ENCODE peak calls at places on chromosomes 1 and 21, in four cellular contexts. P is BE2C, Q is ascending aorta, O is hepatocyte. L is an unnamed sample. For H3K4me1, the result is how much of the 10 kb centered on the place peaks cover.

GRCh38 chr1:118395430-118396001 is 210.5 kb upstream of the SPAG17 start:
- DNase-seq in P (no peak), Q (no peak), O (no peak), L (no peak)

GRCh38 chr1:198780376-198780775 is 141.5 kb downstream of the PTPRC start:
- DNase-seq in P (no peak), Q (no peak), O (peak), L (no peak)

GRCh38 chr1:241387216-241387615 is 30.2 kb upstream of the RGS7 start:
- DNase-seq in P (no peak), Q (no peak), O (no peak), L (no peak)

GRCh38 chr1:214296860-214297699 is 16.1 kb downstream of the SMYD2 start:
- DNase-seq in P (no peak), Q (no peak), O (no peak), L (peak)

GRCh38 chr1:150012611-150013010 is 2.1 kb upstream of the OTUD7B start:
- DNase-seq in P (no peak), Q (no peak), O (no peak), L (no peak)

GRCh38 chr1:41847733-41848132 is 71.0 kb downstream of the HIVEP3 start:
- DNase-seq in P (no peak), Q (no peak), O (no peak), L (no peak)

GRCh38 chr21:26811031-26811430 is 34.2 kb downstream of the ADAMTS1 start:
- DNase-seq in P (no peak), Q (no peak), O (no peak), L (no peak)

GRCh38 chr1:183776731-183777130 is 28.2 kb upstream of the RGL1 start:
- DNase-seq in P (no peak), Q (no peak), O (no peak), L (no peak)

GRCh38 chr1:78286686-78287085 is 204.1 kb upstream of the PTGFR start:
- DNase-seq in P (no peak), Q (no peak), O (no peak), L (no peak)

GRCh38 chr1:108512239-108513071 is 47.4 kb upstream of the EEIG2 start:
- DNase-seq in P (no peak), Q (no peak), O (peak), L (peak)

GRCh38 chr21:38631171-38631570 is 132.9 kb upstream of the ERG start:
- DNase-seq in P (no peak), Q (no peak), O (no peak), L (no peak)

GRCh38 chr1:221350091-221350490 is 391.8 kb downstream of the DUSP10 start:
- DNase-seq in P (no peak), Q (no peak), O (no peak), L (no peak)

GRCh38 chr1:17319561-17320350 is 11.8 kb downstream of the PADI4 start:
- DNase-seq in P (no peak), Q (no peak), O (no peak), L (no peak)

GRCh38 chr1:57616906-57617305 is 193.0 kb upstream of the DAB1 start:
- DNase-seq in P (no peak), Q (no peak), O (no peak), L (no peak)

GRCh38 chr1:53334781-53335180 is 6.9 kb upstream of the LRP8 start:
- DNase-seq in P (no peak), Q (no peak), O (no peak), L (no peak)

GRCh38 chr1:63813829-63814277 is 40.0 kb downstream of the ROR1 start:
- DNase-seq in P (no peak), Q (no peak), O (no peak), L (no peak)

GRCh38 chr1:92136316-92136715 is 56.2 kb downstream of the BTBD8 start:
- DNase-seq in P (no peak), Q (no peak), O (no peak), L (no peak)

GRCh38 chr21:44477131-44477530 is 21.8 kb downstream of the LRRC3 start:
- DNase-seq in P (no peak), Q (no peak), O (no peak), L (no peak)

GRCh38 chr1:21149430-21149861 is 27.3 kb downstream of the EIF4G3 start:
- DNase-seq in P (no peak), Q (no peak), O (peak), L (peak)

GRCh38 chr1:215601276-215601675 is 34.2 kb downstream of the KCTD3 start:
- DNase-seq in P (no peak), Q (no peak), O (no peak), L (no peak)

GRCh38 chr1:75257424-75257823 is 123.2 kb downstream of the LHX8 start:
- DNase-seq in P (no peak), Q (no peak), O (no peak), L (no peak)

GRCh38 chr1:26361605-26362122 is 7.7 kb upstream of the CRYBG2 start:
- DNase-seq in P (no peak), Q (no peak), O (no peak), L (no peak)
- TF ChIP-seq CTCF in P (no peak), Q (no peak), O (no peak), L (no peak)

GRCh38 chr1:42939216-42939615 is 19.5 kb downstream of the SLC2A1 start:
- DNase-seq in P (no peak), Q (no peak), O (peak), L (no peak)
- H3K4me1 ChIP-seq in P (under half), Q (under half), O (half or more), L (half or more)

GRCh38 chr1:218312509-218312908 is 27.4 kb downstream of the RRP15 start:
- DNase-seq in P (no peak), Q (no peak), O (no peak), L (no peak)

GRCh38 chr1:218322762-218323161 is 22.4 kb upstream of the TGFB2 start:
- DNase-seq in P (no peak), Q (no peak), O (no peak), L (no peak)

GRCh38 chr1:218315638-218316037 is 29.5 kb upstream of the TGFB2 start:
- DNase-seq in P (no peak), Q (no peak), O (no peak), L (no peak)

DNA sequence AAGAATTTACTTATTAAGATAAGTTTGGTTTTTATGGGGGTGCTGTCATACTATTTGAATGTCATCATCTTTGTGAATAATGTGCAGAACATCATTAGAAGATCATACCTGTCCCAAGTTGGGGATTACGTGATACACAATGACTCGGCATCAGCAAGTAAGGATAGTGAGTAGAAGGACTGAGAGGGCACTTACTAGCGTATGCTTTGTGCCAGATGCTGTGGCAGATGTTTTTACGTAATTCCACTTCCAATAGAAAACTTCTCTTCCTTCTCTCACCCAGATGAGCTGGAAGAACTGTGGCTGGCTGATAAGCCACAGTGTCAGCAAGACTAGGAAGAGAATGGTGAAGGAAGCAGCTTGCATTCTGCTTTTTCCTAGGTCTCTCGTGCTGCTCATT is 28.1 kb upstream of the TGFB2 start:
- DNase-seq in P (no peak), Q (no peak), O (no peak), L (no peak)
- TF ChIP-seq CTCF in P (no peak), Q (no peak), O (no peak), L (no peak)

GRCh38 chr1:25805863-25806225 is 5.9 kb downstream of the SELENON start:
- DNase-seq in P (no peak), Q (peak), O (no peak), L (no peak)
- H3K4me1 ChIP-seq in P (under half), Q (under half), O (under half), L (under half)

GRCh38 chr1:227234998-227235405 is 83.3 kb downstream of the CDC42BPA start:
- DNase-seq in P (peak), Q (no peak), O (peak), L (peak)
- TF ChIP-seq CTCF in P (peak), Q (no peak), O (peak), L (peak)